ENCODE peak calls at places on chromosomes 3 and 15, in nine cellular contexts. E is AG10803, R is DND-41, Y is Panc1, D is foreskin fibroblast, V is stomach, W is colonic mucosa, Z is heart left ventricle, I is heart right ventricle. H is an unnamed sample.

GRCh38 chr3:31288641-31289100 is 244.1 kb upstream of the STT3B start:
- DNase-seq in E (peak; percentile 25), R (no peak), Y (no peak), D (peak; percentile 29), V (peak; percentile 37), W (peak; percentile 20), Z (peak; percentile 50), I (peak; percentile 11), H (no peak)

GRCh38 chr15:99614749-99615288 is 49.0 kb downstream of the MEF2A start:
- DNase-seq in E (no peak), R (no peak), Y (no peak), D (no peak), V (no peak), W (no peak), Z (no peak), I (no peak), H (no peak)

GRCh38 chr15:66251065-66251789 is 2.3 kb downstream of the MEGF11 start:
- DNase-seq in E (no peak), R (no peak), Y (no peak), D (no peak), V (no peak), W (no peak), Z (no peak), I (no peak), H (no peak)

GRCh38 chr3:13296662-13297061 is 123.5 kb downstream of the NUP210 start:
- DNase-seq in E (no peak), R (peak; percentile 81), Y (no peak), D (no peak), V (no peak), W (no peak), Z (no peak), I (no peak), H (no peak)

GRCh38 chr15:98142584-98142983 is 182.1 kb downstream of the ARRDC4 start:
- DNase-seq in E (no peak), R (no peak), Y (no peak), D (no peak), V (no peak), W (no peak), Z (no peak), I (no peak), H (no peak)

GRCh38 chr3:41026394-41027177 is 172.7 kb upstream of the CTNNB1 start:
- DNase-seq in E (peak; percentile 31), R (no peak), Y (no peak), D (no peak), V (no peak), W (peak; percentile 34), Z (peak; percentile 88), I (peak; percentile 53), H (no peak)

GRCh38 chr15:69414702-69415161 is 583 bp downstream of the KIF23 start:
- DNase-seq in E (peak; percentile 95), R (peak; percentile 33), Y (peak; percentile 67), D (peak; percentile 94), V (no peak), W (peak; percentile 37), Z (no peak), I (peak; percentile 23), H (peak; percentile 22)

GRCh38 chr3:39096775-39097174 is 10.7 kb downstream of the GORASP1 start:
- DNase-seq in E (peak; percentile 46), R (no peak), Y (no peak), D (peak; percentile 50), V (no peak), W (no peak), Z (no peak), I (no peak), H (no peak)

GRCh38 chr3:2589336-2589969 is 490.8 kb downstream of the CNTN4 start:
- DNase-seq in E (no peak), R (no peak), Y (no peak), D (no peak), V (no peak), W (no peak), Z (no peak), I (no peak), H (no peak)

GRCh38 chr3:29937185-29937584 is 656.3 kb downstream of the RBMS3 start:
- DNase-seq in E (no peak), R (no peak), Y (no peak), D (peak; percentile 59), V (no peak), W (no peak), Z (no peak), I (no peak), H (peak; percentile 85)

GRCh38 chr15:58521293-58521991 is 89.7 kb downstream of the LIPC start:
- DNase-seq in E (peak; percentile 66), R (no peak), Y (no peak), D (peak; percentile 67), V (no peak), W (no peak), Z (peak; percentile 66), I (peak; percentile 33), H (peak; percentile 50)

GRCh38 chr15:64954395-64954794 is 35.3 kb downstream of the SPG21 start:
- DNase-seq in E (no peak), R (no peak), Y (no peak), D (no peak), V (no peak), W (no peak), Z (no peak), I (no peak), H (no peak)

GRCh38 chr3:36540898-36541518 is 160.7 kb downstream of the STAC start:
- DNase-seq in E (peak; percentile 54), R (no peak), Y (peak; percentile 15), D (peak; percentile 75), V (no peak), W (no peak), Z (no peak), I (no peak), H (no peak)

GRCh38 chr3:123448503-123449091 is at the start of gene ADCY5:
- DNase-seq in E (no peak), R (no peak), Y (no peak), D (peak; percentile 47), V (no peak), W (peak; percentile 48), Z (no peak), I (peak; percentile 44), H (no peak)

GRCh38 chr15:22780267-22780666 is 6.2 kb upstream of the NIPA1 start:
- DNase-seq in E (no peak), R (no peak), Y (no peak), D (peak; percentile 26), V (no peak), W (no peak), Z (no peak), I (no peak), H (no peak)

GRCh38 chr15:93478922-93479321 is 389.9 kb upstream of the RGMA start:
- DNase-seq in E (no peak), R (no peak), Y (no peak), D (no peak), V (peak; percentile 31), W (no peak), Z (no peak), I (no peak), H (no peak)

DNA sequence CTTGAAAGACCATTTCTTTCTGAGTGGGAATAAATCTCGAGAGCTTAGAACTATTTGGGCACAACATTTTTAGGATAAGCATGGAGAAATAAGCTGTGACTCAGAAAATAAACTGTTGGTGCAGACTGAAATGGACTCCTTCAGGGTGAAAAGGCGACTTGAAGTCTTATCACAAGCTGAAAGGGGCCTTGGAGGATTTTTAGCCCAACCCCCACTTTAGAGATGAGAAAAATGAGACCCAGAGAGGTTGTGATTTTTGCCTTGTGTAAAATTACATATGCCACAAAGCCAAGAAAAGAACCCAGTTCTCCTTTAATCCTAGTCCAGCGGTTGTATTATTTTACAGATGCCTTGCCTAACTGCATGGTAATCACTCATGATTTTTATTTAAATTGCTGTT is 1.5 kb downstream of the ATP1B3 start:
- DNase-seq in E (peak; percentile 31), R (peak; percentile 33), Y (no peak), D (peak; percentile 52), V (no peak), W (peak; percentile 24), Z (no peak), I (no peak), H (no peak)
- H3K4me3 ChIP-seq in E (peak overlapping the region; percentile 80), R (peak overlapping the region; percentile 86), Y (peak overlapping the region; percentile 83), D (peak overlapping the region; percentile 86), V (peak overlapping the region; percentile 78), W (peak overlapping the region; percentile 94), Z (no peak overlapping the region), I (peak overlapping the region; percentile 91), H (peak overlapping the region; percentile 82)

GRCh38 chr15:39362832-39363561 is 217.9 kb upstream of the THBS1 start:
- DNase-seq in E (peak; percentile 98), R (no peak), Y (no peak), D (peak; percentile 92), V (no peak), W (no peak), Z (no peak), I (no peak), H (no peak)
- TF ChIP-seq CTCF in E (no peak), R (no peak), Y (no peak), D (no peak), V (no peak), W (no peak), Z (no peak), I (no peak), H (no peak)

DNA sequence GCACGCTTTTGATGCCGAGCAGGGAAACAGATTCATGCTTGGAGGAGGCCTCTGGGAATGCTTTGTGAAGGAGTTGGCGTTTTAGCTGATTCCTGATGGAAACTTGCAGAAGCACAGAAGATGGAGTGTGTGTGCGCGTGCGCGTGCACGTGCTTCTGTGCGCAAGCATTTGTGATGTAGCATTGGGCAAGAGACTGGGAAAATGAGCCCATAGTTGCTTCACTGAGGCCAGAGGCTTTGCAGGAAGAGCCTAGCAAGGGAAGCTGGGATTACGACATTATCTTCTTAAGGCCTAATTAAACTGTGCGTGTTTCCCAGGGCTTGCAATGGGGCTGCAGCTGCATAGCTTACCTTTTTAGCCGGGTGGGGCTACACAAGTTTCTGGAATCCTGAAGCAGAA is 18.1 kb upstream of the AGBL1 start:
- DNase-seq in E (no peak), R (no peak), Y (no peak), D (no peak), V (no peak), W (no peak), Z (no peak), I (no peak), H (no peak)
- H3K4me3 ChIP-seq in E (no peak overlapping the region), R (no peak overlapping the region), Y (no peak overlapping the region), D (no peak overlapping the region), V (no peak overlapping the region), W (no peak overlapping the region), Z (no peak overlapping the region), I (no peak overlapping the region), H (no peak overlapping the region)

GRCh38 chr15:45573961-45574629 is 13.1 kb upstream of the BLOC1S6 start:
- DNase-seq in E (peak; percentile 5), R (peak; percentile 10), Y (no peak), D (peak; percentile 29), V (no peak), W (no peak), Z (no peak), I (no peak), H (no peak)
- TF ChIP-seq CTCF in E (peak; percentile 47), R (peak; percentile 32), Y (peak; percentile 31), D (peak; percentile 40), V (no peak), W (no peak), Z (peak; percentile 16), I (peak; percentile 7), H (no peak)

H was measured in LNCaP clone FGC.